ENCODE peak calls at places on chromosomes 1 and 21, in nine cellular contexts. S, T, A, D, Z, B, L, M and R are unnamed samples.
A peak's percentile ranks its signal among the peaks of the same experiment; 100 is the strongest.

GRCh38 chr1:212671342-212672031 is 28.2 kb downstream of the BATF3 start:
- DNase-seq in S (no peak), T (peak; percentile 80), A (no peak), D (no peak), Z (peak; percentile 81), B (no peak), L (peak; percentile 41), M (no peak), R (no peak)

GRCh38 chr1:219537182-219537581 is 75.7 kb downstream of the ZC3H11B start:
- DNase-seq in S (no peak), T (peak; percentile 70), A (no peak), D (no peak), Z (peak; percentile 42), B (no peak), L (no peak), M (no peak), R (no peak)

GRCh38 chr1:17232759-17233661 is 15.9 kb upstream of the PADI3 start:
- DNase-seq in S (no peak), T (peak; percentile 88), A (no peak), D (no peak), Z (peak; percentile 95), B (no peak), L (peak; percentile 47), M (peak; percentile 82), R (no peak)

GRCh38 chr1:173333581-173333980 is 126.5 kb upstream of the TNFSF4 start:
- DNase-seq in S (no peak), T (peak; percentile 45), A (no peak), D (no peak), Z (peak; percentile 78), B (no peak), L (no peak), M (no peak), R (no peak)

GRCh38 chr1:12617511-12617900 is 504 bp downstream of the DHRS3 start:
- DNase-seq in S (no peak), T (no peak), A (no peak), D (no peak), Z (no peak), B (no peak), L (no peak), M (no peak), R (no peak)

GRCh38 chr1:85628791-85629531 is 48.4 kb downstream of the CCN1 start:
- DNase-seq in S (no peak), T (peak; percentile 91), A (no peak), D (no peak), Z (peak; percentile 92), B (no peak), L (peak; percentile 87), M (peak; percentile 57), R (peak; percentile 52)

GRCh38 chr1:40258445-40258769 is 371 bp downstream of the ZMPSTE24 start:
- DNase-seq in S (no peak), T (peak; percentile 64), A (no peak), D (no peak), Z (peak; percentile 36), B (no peak), L (no peak), M (no peak), R (no peak)

GRCh38 chr1:195065437-195065836 is 1542.8 kb downstream of the KCNT2 start:
- DNase-seq in S (no peak), T (no peak), A (no peak), D (no peak), Z (no peak), B (no peak), L (no peak), M (no peak), R (no peak)

GRCh38 chr1:25971044-25971881 is 26.6 kb downstream of the PAFAH2 start:
- DNase-seq in S (no peak), T (no peak), A (no peak), D (no peak), Z (no peak), B (no peak), L (no peak), M (no peak), R (no peak)

GRCh38 chr1:32335619-32335950 is 448 bp downstream of the MARCKSL1 start:
- DNase-seq in S (no peak), T (no peak), A (no peak), D (no peak), Z (no peak), B (no peak), L (no peak), M (no peak), R (no peak)

GRCh38 chr1:119080586-119080985 is 59.9 kb downstream of the WARS2 start:
- DNase-seq in S (no peak), T (peak; percentile 76), A (no peak), D (no peak), Z (peak; percentile 98), B (no peak), L (peak; percentile 93), M (peak; percentile 85), R (peak; percentile 82)

GRCh38 chr1:212606734-212607205 is 1.8 kb upstream of the ATF3 start:
- DNase-seq in S (no peak), T (peak; percentile 42), A (no peak), D (peak; percentile 26), Z (no peak), B (peak; percentile 72), L (no peak), M (no peak), R (no peak)

GRCh38 chr1:224607220-224608148 is 8.6 kb upstream of the CNIH3 start:
- DNase-seq in S (no peak), T (no peak), A (no peak), D (no peak), Z (no peak), B (no peak), L (no peak), M (no peak), R (no peak)

GRCh38 chr1:116265931-116266863 is 106.8 kb upstream of the ATP1A1 start:
- DNase-seq in S (no peak), T (no peak), A (no peak), D (no peak), Z (no peak), B (no peak), L (no peak), M (no peak), R (no peak)

GRCh38 chr1:35164893-35165292 is 28.1 kb downstream of the SFPQ start:
- DNase-seq in S (no peak), T (no peak), A (no peak), D (no peak), Z (no peak), B (no peak), L (no peak), M (no peak), R (no peak)

GRCh38 chr1:7339953-7340352 is 431.1 kb upstream of the VAMP3 start:
- DNase-seq in S (no peak), T (peak; percentile 22), A (no peak), D (no peak), Z (no peak), B (no peak), L (peak; percentile 5), M (no peak), R (peak; percentile 5)

GRCh38 chr1:160579216-160579701 is at the start of gene CD84:
- DNase-seq in S (no peak), T (no peak), A (no peak), D (no peak), Z (no peak), B (no peak), L (no peak), M (no peak), R (no peak)

GRCh38 chr21:45087022-45087823 is 12.8 kb downstream of the ADARB1 start:
- DNase-seq in S (no peak), T (no peak), A (no peak), D (no peak), Z (no peak), B (no peak), L (peak; percentile 15), M (no peak), R (no peak)

GRCh38 chr1:18632711-18633427 is 2.2 kb downstream of the PAX7 start:
- DNase-seq in S (peak; percentile 43), T (no peak), A (no peak), D (no peak), Z (no peak), B (no peak), L (no peak), M (no peak), R (no peak)

GRCh38 chr1:29974345-29974744 is 738.0 kb downstream of the PTPRU start:
- DNase-seq in S (no peak), T (no peak), A (no peak), D (no peak), Z (peak; percentile 97), B (no peak), L (peak; percentile 6), M (peak; percentile 22), R (peak; percentile 20)

GRCh38 chr1:53068314-53069084 is 6.5 kb downstream of the PODN start:
- DNase-seq in S (no peak), T (no peak), A (no peak), D (no peak), Z (no peak), B (peak; percentile 51), L (no peak), M (no peak), R (no peak)